ENCODE peak calls at places on chromosome 6, in nine cellular contexts. J is fibroblast of lung, I is mesendoderm, E is adipocyte, X is K562, P is IMR-90, Z is SK-N-SH, D is endothelial cell of umbilical vein, S is colonic mucosa. Q is an unnamed sample.

GRCh38 chr6:14016930-14017625 is 92.3 kb downstream of the RNF182 start:
- DNase-seq in P (peak; percentile 70), I (no peak), E (peak; percentile 20), X (no peak), S (no peak), Z (no peak), D (no peak), J (peak; percentile 66), Q (no peak)

GRCh38 chr6:103327079-103327478 is 1532.6 kb downstream of the HACE1 start:
- DNase-seq in S (no peak), D (no peak), J (no peak), X (no peak), E (no peak), P (no peak), Z (peak; percentile 12), I (no peak), Q (no peak)

GRCh38 chr6:26331809-26332226 is 33.2 kb upstream of the BTN3A2 start:
- DNase-seq in I (no peak), D (no peak), J (no peak), E (peak; percentile 19), P (no peak), S (no peak), Z (no peak), X (peak; percentile 69), Q (no peak)

GRCh38 chr6:40343887-40344565 is 243.1 kb downstream of the LRFN2 start:
- DNase-seq in D (no peak), Z (peak; percentile 12), J (no peak), X (no peak), S (no peak), E (no peak), P (no peak), I (no peak), Q (no peak)

GRCh38 chr6:144443157-144443556 is 158.0 kb downstream of the UTRN start:
- DNase-seq in S (no peak), X (no peak), I (no peak), Z (no peak), J (no peak), E (no peak), D (no peak), P (no peak), Q (no peak)

GRCh38 chr6:42175860-42176259 is 2.7 kb downstream of the GUCA1A start:
- DNase-seq in E (no peak), P (no peak), I (peak; percentile 45), X (no peak), J (no peak), Z (no peak), D (no peak), S (no peak), Q (no peak)

GRCh38 chr6:62283828-62284411 is 2.1 kb downstream of the KHDRBS2 start:
- DNase-seq in D (no peak), I (peak; percentile 61), S (peak; percentile 41), J (peak; percentile 1), E (peak; percentile 42), X (no peak), Z (peak; percentile 23), P (peak; percentile 0), Q (no peak)

GRCh38 chr6:118551063-118551672 is 3.1 kb downstream of the PLN start:
- DNase-seq in P (peak; percentile 79), I (peak; percentile 45), X (peak; percentile 42), D (peak; percentile 79), S (no peak), J (peak; percentile 83), Z (peak; percentile 41), E (peak; percentile 80), Q (no peak)

GRCh38 chr6:149723771-149724417 is 6.0 kb upstream of the LATS1 start:
- DNase-seq in D (peak; percentile 76), E (peak; percentile 85), X (peak; percentile 76), Z (peak; percentile 53), S (peak; percentile 53), I (peak; percentile 66), P (peak; percentile 79), J (peak; percentile 84), Q (no peak)

GRCh38 chr6:120202878-120203277 is 853.3 kb upstream of the MAN1A1 start:
- DNase-seq in J (no peak), X (no peak), E (no peak), P (no peak), I (no peak), Z (no peak), D (no peak), S (no peak), Q (no peak)

GRCh38 chr6:52540286-52540902 is 36.5 kb downstream of the TRAM2 start:
- DNase-seq in D (no peak), E (no peak), J (no peak), S (no peak), Z (no peak), P (peak; percentile 42), I (no peak), X (no peak), Q (no peak)

GRCh38 chr6:142478117-142478516 is 176.3 kb downstream of the ADGRG6 start:
- DNase-seq in S (no peak), J (peak; percentile 28), P (peak; percentile 41), E (peak; percentile 24), I (peak; percentile 76), X (peak; percentile 15), Z (no peak), D (no peak), Q (no peak)

GRCh38 chr6:2734517-2735076 is 16.1 kb downstream of the MYLK4 start:
- DNase-seq in S (no peak), Z (no peak), X (no peak), D (no peak), E (no peak), I (peak; percentile 86), P (peak; percentile 58), J (no peak), Q (no peak)

GRCh38 chr6:45116714-45117410 is 211.3 kb upstream of the RUNX2 start:
- DNase-seq in S (no peak), P (peak; percentile 78), X (no peak), D (peak; percentile 13), J (peak; percentile 63), I (no peak), E (peak; percentile 71), Z (no peak), Q (no peak)

GRCh38 chr6:159086033-159086618 is 41.3 kb upstream of the TAGAP start:
- DNase-seq in P (no peak), Z (no peak), J (no peak), I (no peak), S (peak; percentile 6), E (no peak), X (no peak), D (no peak), Q (no peak)

GRCh38 chr6:45586216-45587171 is 208.8 kb upstream of the SUPT3H start:
- DNase-seq in E (no peak), X (no peak), Z (no peak), D (no peak), S (no peak), J (peak; percentile 26), P (no peak), I (peak; percentile 43), Q (peak; percentile 55)

GRCh38 chr6:36544228-36544627 is 3.1 kb downstream of the STK38 start:
- DNase-seq in Z (no peak), D (no peak), P (no peak), X (no peak), E (peak; percentile 83), S (peak; percentile 35), I (no peak), J (peak; percentile 53), Q (no peak)

DNA sequence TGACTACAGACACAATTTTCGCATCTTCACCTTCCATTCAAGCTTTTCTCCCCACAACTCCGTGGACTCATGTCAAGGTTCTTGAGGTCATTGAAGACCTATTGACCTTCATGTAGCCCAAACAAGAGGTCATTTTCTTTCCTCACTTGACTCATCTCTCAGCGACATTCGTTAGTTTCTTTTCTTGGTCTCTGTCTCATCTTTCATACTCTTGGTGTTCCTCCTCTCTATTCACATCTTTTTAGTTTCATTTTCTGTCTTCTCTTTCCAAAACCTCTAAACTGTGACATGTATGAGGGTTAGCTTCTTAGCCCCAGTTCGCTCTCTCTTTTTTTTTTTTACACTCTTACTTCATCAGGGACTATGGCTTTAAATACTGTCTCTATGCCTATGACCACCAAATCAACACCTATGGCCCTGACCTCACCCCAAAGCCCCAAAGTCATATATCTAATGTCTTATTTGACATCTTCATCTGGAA is 128.6 kb upstream of the BACH2 start:
- DNase-seq in S (no peak), J (no peak), X (no peak), I (no peak), D (no peak), Z (no peak), P (no peak), E (no peak), Q (no peak)
- H3K9ac ChIP-seq in S (no peak overlapping the region), J (no peak overlapping the region), X (no peak overlapping the region), I (no peak overlapping the region), D (no peak overlapping the region), Z (no peak overlapping the region), P (no peak overlapping the region), E (no peak overlapping the region), Q (no peak overlapping the region)

GRCh38 chr6:25297823-25298507 is 18.8 kb downstream of the CARMIL1 start:
- DNase-seq in X (no peak), Z (no peak), P (no peak), E (peak; percentile 5), I (no peak), S (no peak), D (no peak), J (peak; percentile 33), Q (no peak)

GRCh38 chr6:25296217-25296905 is 17.2 kb downstream of the CARMIL1 start:
- DNase-seq in E (peak; percentile 17), S (no peak), J (peak; percentile 41), D (no peak), Z (no peak), I (no peak), X (no peak), P (no peak), Q (no peak)

GRCh38 chr6:25295651-25296050 is 16.5 kb downstream of the CARMIL1 start:
- DNase-seq in I (no peak), X (no peak), P (no peak), Z (no peak), D (no peak), E (peak; percentile 7), J (no peak), S (no peak), Q (no peak)

GRCh38 chr6:25296980-25297379 is 17.8 kb downstream of the CARMIL1 start:
- DNase-seq in D (no peak), I (no peak), S (no peak), E (peak; percentile 62), X (no peak), Z (no peak), J (peak; percentile 80), P (peak; percentile 28), Q (no peak)

GRCh38 chr6:25298508-25298834 is 19.3 kb downstream of the CARMIL1 start:
- DNase-seq in S (no peak), I (no peak), E (peak; percentile 13), Z (no peak), X (no peak), J (peak; percentile 23), P (no peak), D (no peak), Q (no peak)
- H3K4me1 ChIP-seq in S (no peaks in the 10 kb centered on the region), I (peaks cover 3% of the 10 kb centered on the region), E (peaks cover 60% of the 10 kb centered on the region), Z (peaks cover 4% of the 10 kb centered on the region), X (no peaks in the 10 kb centered on the region), J (peaks cover 16% of the 10 kb centered on the region), P (peaks cover 4% of the 10 kb centered on the region), D (no peaks in the 10 kb centered on the region), Q (peaks cover 7% of the 10 kb centered on the region)

GRCh38 chr6:157667211-157668033 is 155.6 kb upstream of the SNX9 start:
- DNase-seq in D (peak; percentile 73), J (peak; percentile 79), Z (peak; percentile 77), P (peak; percentile 70), E (peak; percentile 88), X (peak; percentile 82), I (peak; percentile 64), S (peak; percentile 70), Q (no peak)
- H3K9ac ChIP-seq in D (no peak overlapping the region), J (no peak overlapping the region), Z (peak overlapping the region; percentile 11), P (no peak overlapping the region), E (peak overlapping the region; percentile 26), X (no peak overlapping the region), I (no peak overlapping the region), S (no peak overlapping the region), Q (no peak overlapping the region)

GRCh38 chr6:148364056-148364844 is 21.6 kb downstream of the SASH1 start:
- DNase-seq in S (no peak), J (peak; percentile 56), I (no peak), P (peak; percentile 76), X (no peak), D (peak; percentile 97), Z (no peak), E (no peak), Q (no peak)
- H3K4me1 ChIP-seq in S (no peaks in the 10 kb centered on the region), J (peaks cover 14% of the 10 kb centered on the region), I (no peaks in the 10 kb centered on the region), P (peaks cover 10% of the 10 kb centered on the region), X (no peaks in the 10 kb centered on the region), D (peaks cover 62% of the 10 kb centered on the region), Z (peaks cover 26% of the 10 kb centered on the region), E (peaks cover 48% of the 10 kb centered on the region), Q (no peaks in the 10 kb centered on the region)

Q was measured in kidney.